ENCODE peak calls at places on chromosomes 11 and 22, in four cellular contexts. One of them, this sample, is unnamed.

GRCh38 chr11:39571081-39571480 is 1888.4 kb downstream of the LRRC4C start:
- DNase-seq in activated CD8-positive, alpha-beta memory T cell treated with anti-CD3 and anti-CD28 coated beads for 1 hour: no peak
- DNase-seq in hepatic stellate cell: no peak
- DNase-seq in KBM-7: no peak
- DNase-seq in this sample: no peak

GRCh38 chr22:50027639-50028537 is 15.3 kb upstream of the IL17REL start:
- DNase-seq in activated CD8-positive, alpha-beta memory T cell treated with anti-CD3 and anti-CD28 coated beads for 1 hour: no peak
- DNase-seq in KBM-7: peak
- DNase-seq in hepatic stellate cell: peak
- DNase-seq in this sample: no peak

GRCh38 chr11:76030286-76030685 is 176.0 kb downstream of the WNT11 start:
- DNase-seq in hepatic stellate cell: no peak
- DNase-seq in activated CD8-positive, alpha-beta memory T cell treated with anti-CD3 and anti-CD28 coated beads for 1 hour: no peak
- DNase-seq in KBM-7: no peak
- DNase-seq in this sample: no peak

GRCh38 chr11:67640021-67640757 is 626 bp upstream of the TBX10 start:
- DNase-seq in activated CD8-positive, alpha-beta memory T cell treated with anti-CD3 and anti-CD28 coated beads for 1 hour: peak
- DNase-seq in hepatic stellate cell: peak
- DNase-seq in KBM-7: peak
- DNase-seq in this sample: peak

GRCh38 chr11:8839957-8840945 is 70.7 kb upstream of the AKIP1 start:
- DNase-seq in hepatic stellate cell: no peak
- DNase-seq in activated CD8-positive, alpha-beta memory T cell treated with anti-CD3 and anti-CD28 coated beads for 1 hour: no peak
- DNase-seq in KBM-7: no peak
- DNase-seq in this sample: no peak

GRCh38 chr11:63491614-63492372 is 826 bp upstream of the PLAAT5 start:
- DNase-seq in activated CD8-positive, alpha-beta memory T cell treated with anti-CD3 and anti-CD28 coated beads for 1 hour: no peak
- DNase-seq in hepatic stellate cell: no peak
- DNase-seq in KBM-7: peak
- DNase-seq in this sample: no peak

GRCh38 chr11:19936461-19936860 is 223.8 kb downstream of the DBX1 start:
- DNase-seq in hepatic stellate cell: no peak
- DNase-seq in KBM-7: no peak
- DNase-seq in activated CD8-positive, alpha-beta memory T cell treated with anti-CD3 and anti-CD28 coated beads for 1 hour: no peak
- DNase-seq in this sample: no peak

GRCh38 chr11:126334665-126335462 is 20.6 kb upstream of the ST3GAL4 start:
- DNase-seq in KBM-7: no peak
- DNase-seq in hepatic stellate cell: peak
- DNase-seq in activated CD8-positive, alpha-beta memory T cell treated with anti-CD3 and anti-CD28 coated beads for 1 hour: no peak
- DNase-seq in this sample: no peak

GRCh38 chr11:21582791-21583190 is 610.1 kb upstream of the ANO5 start:
- DNase-seq in activated CD8-positive, alpha-beta memory T cell treated with anti-CD3 and anti-CD28 coated beads for 1 hour: no peak
- DNase-seq in hepatic stellate cell: no peak
- DNase-seq in KBM-7: no peak
- DNase-seq in this sample: no peak

GRCh38 chr11:78789365-78789764 is 214.7 kb upstream of the NARS2 start:
- DNase-seq in KBM-7: no peak
- DNase-seq in hepatic stellate cell: no peak
- DNase-seq in activated CD8-positive, alpha-beta memory T cell treated with anti-CD3 and anti-CD28 coated beads for 1 hour: no peak
- DNase-seq in this sample: no peak

GRCh38 chr11:114154271-114155047 is 94.9 kb downstream of the ZBTB16 start:
- DNase-seq in activated CD8-positive, alpha-beta memory T cell treated with anti-CD3 and anti-CD28 coated beads for 1 hour: no peak
- DNase-seq in hepatic stellate cell: no peak
- DNase-seq in KBM-7: no peak
- DNase-seq in this sample: no peak

GRCh38 chr22:46869848-46870441 is 107.5 kb downstream of the TBC1D22A start:
- DNase-seq in activated CD8-positive, alpha-beta memory T cell treated with anti-CD3 and anti-CD28 coated beads for 1 hour: no peak
- DNase-seq in hepatic stellate cell: no peak
- DNase-seq in KBM-7: no peak
- DNase-seq in this sample: no peak

GRCh38 chr22:44797181-44797720 is 44.9 kb downstream of the ARHGAP8 start:
- DNase-seq in KBM-7: no peak
- DNase-seq in hepatic stellate cell: no peak
- DNase-seq in activated CD8-positive, alpha-beta memory T cell treated with anti-CD3 and anti-CD28 coated beads for 1 hour: no peak
- DNase-seq in this sample: no peak

GRCh38 chr11:107359701-107360100 is 97.9 kb downstream of the CWF19L2 start:
- DNase-seq in activated CD8-positive, alpha-beta memory T cell treated with anti-CD3 and anti-CD28 coated beads for 1 hour: no peak
- DNase-seq in KBM-7: no peak
- DNase-seq in hepatic stellate cell: no peak
- DNase-seq in this sample: no peak

GRCh38 chr11:103202048-103202651 is 92.9 kb downstream of the DYNC2H1 start:
- DNase-seq in activated CD8-positive, alpha-beta memory T cell treated with anti-CD3 and anti-CD28 coated beads for 1 hour: no peak
- DNase-seq in hepatic stellate cell: peak
- DNase-seq in KBM-7: peak
- DNase-seq in this sample: no peak

GRCh38 chr11:121460941-121461514 is 8.3 kb upstream of the SORL1-AS1 start:
- DNase-seq in activated CD8-positive, alpha-beta memory T cell treated with anti-CD3 and anti-CD28 coated beads for 1 hour: no peak
- DNase-seq in KBM-7: no peak
- DNase-seq in hepatic stellate cell: no peak
- DNase-seq in this sample: no peak

GRCh38 chr11:32511926-32512325 is 71.7 kb upstream of the EIF3M start:
- DNase-seq in activated CD8-positive, alpha-beta memory T cell treated with anti-CD3 and anti-CD28 coated beads for 1 hour: no peak
- DNase-seq in KBM-7: peak
- DNase-seq in hepatic stellate cell: no peak
- DNase-seq in this sample: no peak

GRCh38 chr11:34243620-34244493 is 114.0 kb downstream of the ABTB2 start:
- DNase-seq in hepatic stellate cell: no peak
- DNase-seq in activated CD8-positive, alpha-beta memory T cell treated with anti-CD3 and anti-CD28 coated beads for 1 hour: no peak
- DNase-seq in KBM-7: no peak
- DNase-seq in this sample: no peak

GRCh38 chr11:95262994-95263764 is 32.2 kb upstream of the SESN3 start:
- DNase-seq in hepatic stellate cell: no peak
- DNase-seq in KBM-7: peak
- DNase-seq in activated CD8-positive, alpha-beta memory T cell treated with anti-CD3 and anti-CD28 coated beads for 1 hour: no peak
- DNase-seq in this sample: no peak

GRCh38 chr11:5369793-5370192 is 13.8 kb upstream of the OR51M1 start:
- DNase-seq in activated CD8-positive, alpha-beta memory T cell treated with anti-CD3 and anti-CD28 coated beads for 1 hour: no peak
- DNase-seq in hepatic stellate cell: peak
- DNase-seq in KBM-7: no peak
- DNase-seq in this sample: no peak

GRCh38 chr11:107493117-107493516 is 35.5 kb upstream of the CWF19L2 start:
- DNase-seq in hepatic stellate cell: no peak
- DNase-seq in KBM-7: no peak
- DNase-seq in activated CD8-positive, alpha-beta memory T cell treated with anti-CD3 and anti-CD28 coated beads for 1 hour: no peak
- DNase-seq in this sample: no peak

GRCh38 chr11:35131760-35132159 is 7.2 kb upstream of the CD44 start:
- DNase-seq in activated CD8-positive, alpha-beta memory T cell treated with anti-CD3 and anti-CD28 coated beads for 1 hour: no peak
- DNase-seq in hepatic stellate cell: no peak
- DNase-seq in KBM-7: no peak
- DNase-seq in this sample: no peak

GRCh38 chr11:57638005-57638760 is 11.5 kb downstream of the YPEL4 start:
- DNase-seq in activated CD8-positive, alpha-beta memory T cell treated with anti-CD3 and anti-CD28 coated beads for 1 hour: no peak
- DNase-seq in KBM-7: peak
- DNase-seq in hepatic stellate cell: peak
- DNase-seq in this sample: no peak

GRCh38 chr11:66410191-66410590 is 10.6 kb upstream of the NPAS4 start:
- DNase-seq in hepatic stellate cell: no peak
- DNase-seq in KBM-7: no peak
- DNase-seq in activated CD8-positive, alpha-beta memory T cell treated with anti-CD3 and anti-CD28 coated beads for 1 hour: no peak
- DNase-seq in this sample: no peak

GRCh38 chr11:71240865-71241691 is 11.3 kb downstream of the SHANK2 start:
- DNase-seq in activated CD8-positive, alpha-beta memory T cell treated with anti-CD3 and anti-CD28 coated beads for 1 hour: no peak
- DNase-seq in KBM-7: no peak
- DNase-seq in hepatic stellate cell: peak
- DNase-seq in this sample: no peak

GRCh38 chr22:46413725-46414379 is 78.3 kb downstream of the TRMU start:
- DNase-seq in hepatic stellate cell: no peak
- DNase-seq in KBM-7: no peak
- DNase-seq in activated CD8-positive, alpha-beta memory T cell treated with anti-CD3 and anti-CD28 coated beads for 1 hour: no peak
- DNase-seq in this sample: no peak

GRCh38 chr11:134120143-134120850 is 51.4 kb downstream of the JAM3 start:
- DNase-seq in hepatic stellate cell: peak
- DNase-seq in KBM-7: no peak
- DNase-seq in activated CD8-positive, alpha-beta memory T cell treated with anti-CD3 and anti-CD28 coated beads for 1 hour: no peak
- DNase-seq in this sample: no peak

GRCh38 chr11:37812281-37812880 is 1214.3 kb upstream of the RAG2 start:
- DNase-seq in activated CD8-positive, alpha-beta memory T cell treated with anti-CD3 and anti-CD28 coated beads for 1 hour: no peak
- DNase-seq in KBM-7: no peak
- DNase-seq in hepatic stellate cell: no peak
- DNase-seq in this sample: no peak

GRCh38 chr11:126153999-126154398 is 57.5 kb downstream of the RPUSD4 start:
- DNase-seq in hepatic stellate cell: no peak
- DNase-seq in KBM-7: no peak
- DNase-seq in activated CD8-positive, alpha-beta memory T cell treated with anti-CD3 and anti-CD28 coated beads for 1 hour: no peak
- DNase-seq in this sample: no peak

GRCh38 chr11:65310756-65311155 is 3.9 kb upstream of the CDC42EP2 start:
- DNase-seq in activated CD8-positive, alpha-beta memory T cell treated with anti-CD3 and anti-CD28 coated beads for 1 hour: no peak
- DNase-seq in KBM-7: no peak
- DNase-seq in hepatic stellate cell: no peak
- DNase-seq in this sample: no peak

GRCh38 chr11:102600666-102601065 is 24.5 kb downstream of the MMP20 start:
- DNase-seq in activated CD8-positive, alpha-beta memory T cell treated with anti-CD3 and anti-CD28 coated beads for 1 hour: no peak
- DNase-seq in KBM-7: no peak
- DNase-seq in hepatic stellate cell: no peak
- DNase-seq in this sample: no peak

GRCh38 chr11:36081274-36081945 is 137.5 kb downstream of the LDLRAD3 start:
- DNase-seq in KBM-7: no peak
- DNase-seq in hepatic stellate cell: no peak
- DNase-seq in activated CD8-positive, alpha-beta memory T cell treated with anti-CD3 and anti-CD28 coated beads for 1 hour: no peak
- DNase-seq in this sample: no peak

GRCh38 chr11:12876340-12876739 is 132.8 kb upstream of the RASSF10 start:
- DNase-seq in activated CD8-positive, alpha-beta memory T cell treated with anti-CD3 and anti-CD28 coated beads for 1 hour: no peak
- DNase-seq in hepatic stellate cell: no peak
- DNase-seq in KBM-7: no peak
- DNase-seq in this sample: no peak

GRCh38 chr11:24386551-24387404 is 110.1 kb upstream of the LUZP2 start:
- DNase-seq in hepatic stellate cell: peak
- DNase-seq in KBM-7: peak
- DNase-seq in activated CD8-positive, alpha-beta memory T cell treated with anti-CD3 and anti-CD28 coated beads for 1 hour: no peak
- DNase-seq in this sample: no peak

GRCh38 chr22:17829691-17830040 is 55.4 kb upstream of the BID start:
- DNase-seq in activated CD8-positive, alpha-beta memory T cell treated with anti-CD3 and anti-CD28 coated beads for 1 hour: no peak
- DNase-seq in hepatic stellate cell: peak
- DNase-seq in KBM-7: peak
- DNase-seq in this sample: no peak

GRCh38 chr22:23113067-23113846 is 28.5 kb downstream of the RSPH14 start:
- DNase-seq in activated CD8-positive, alpha-beta memory T cell treated with anti-CD3 and anti-CD28 coated beads for 1 hour: no peak
- DNase-seq in hepatic stellate cell: peak
- DNase-seq in KBM-7: no peak
- DNase-seq in this sample: no peak

GRCh38 chr11:105693075-105693474 is 83.2 kb downstream of the GRIA4 start:
- DNase-seq in activated CD8-positive, alpha-beta memory T cell treated with anti-CD3 and anti-CD28 coated beads for 1 hour: no peak
- DNase-seq in KBM-7: no peak
- DNase-seq in hepatic stellate cell: no peak
- DNase-seq in this sample: no peak

GRCh38 chr11:196786-197731 is 4.2 kb downstream of the SCGB1C1 start:
- DNase-seq in KBM-7: no peak
- DNase-seq in hepatic stellate cell: peak
- DNase-seq in activated CD8-positive, alpha-beta memory T cell treated with anti-CD3 and anti-CD28 coated beads for 1 hour: no peak
- DNase-seq in this sample: no peak

GRCh38 chr22:49548356-49549202 is 279.1 kb downstream of the BRD1 start:
- DNase-seq in KBM-7: no peak
- DNase-seq in activated CD8-positive, alpha-beta memory T cell treated with anti-CD3 and anti-CD28 coated beads for 1 hour: no peak
- DNase-seq in hepatic stellate cell: no peak
- DNase-seq in this sample: no peak

This sample was measured in NK-92 treated with Interleukin-12 subunit alpha and Interleukin-12 subunit beta, amount 100 ng/mL, for 24 hours.